ENCODE peak calls at places on chromosome 16, in six cellular contexts. Q is cardiac muscle cell, B is keratinocyte, C is right atrium auricular region, U is body of pancreas, V is BJ. K is an unnamed sample.
A peak's percentile ranks its signal among the peaks of the same experiment; 100 is the strongest.

GRCh38 chr16:751152-752007 is 9.2 kb upstream of the MSLN start:
- DNase-seq in Q (no peak), B (no peak), C (no peak), U (no peak), V (no peak), K (no peak)

GRCh38 chr16:69093974-69094373 is 11.5 kb upstream of the HAS3 start:
- DNase-seq in Q (no peak), B (no peak), C (no peak), U (no peak), V (no peak), K (no peak)

GRCh38 chr16:23952128-23953041 is 116.6 kb downstream of the PRKCB start:
- DNase-seq in Q (peak; percentile 4), B (no peak), C (no peak), U (no peak), V (peak; percentile 5), K (peak; percentile 33)

GRCh38 chr16:396605-397004 is 394 bp upstream of the NME4 start:
- DNase-seq in Q (peak; percentile 66), B (no peak), C (no peak), U (no peak), V (no peak), K (peak; percentile 50)

GRCh38 chr16:49620868-49621239 is 235.1 kb downstream of the ZNF423 start:
- DNase-seq in Q (peak; percentile 40), B (no peak), C (no peak), U (no peak), V (no peak), K (peak; percentile 28)

GRCh38 chr16:54673353-54673752 is 257.3 kb upstream of the IRX5 start:
- DNase-seq in Q (no peak), B (no peak), C (no peak), U (no peak), V (no peak), K (no peak)

GRCh38 chr16:66205287-66206167 is 161.0 kb upstream of the CDH5 start:
- DNase-seq in Q (peak; percentile 77), B (no peak), C (peak; percentile 11), U (no peak), V (no peak), K (no peak)

GRCh38 chr16:49055824-49056545 is 225.7 kb downstream of the CBLN1 start:
- DNase-seq in Q (no peak), B (no peak), C (no peak), U (no peak), V (no peak), K (no peak)

GRCh38 chr16:3596101-3596861 is 15.1 kb downstream of the SLX4 start:
- DNase-seq in Q (no peak), B (no peak), C (no peak), U (no peak), V (no peak), K (no peak)

GRCh38 chr16:3696425-3697218 is 20.7 kb downstream of the TRAP1 start:
- DNase-seq in Q (peak; percentile 89), B (peak; percentile 21), C (no peak), U (no peak), V (peak; percentile 86), K (peak; percentile 96)

GRCh38 chr16:10180771-10181163 is 1.5 kb downstream of the GRIN2A start:
- DNase-seq in Q (peak; percentile 4), B (no peak), C (no peak), U (peak; percentile 47), V (no peak), K (no peak)

GRCh38 chr16:49857423-49858181 is 1.7 kb upstream of the ZNF423 start:
- DNase-seq in Q (peak; percentile 75), B (no peak), C (no peak), U (peak; percentile 82), V (no peak), K (peak; percentile 71)

GRCh38 chr16:82010649-82011048 is 621 bp downstream of the SDR42E1 start:
- DNase-seq in Q (no peak), B (no peak), C (no peak), U (no peak), V (no peak), K (no peak)

GRCh38 chr16:89917773-89918452 is 749 bp upstream of the MC1R start:
- DNase-seq in Q (peak; percentile 93), B (no peak), C (peak; percentile 86), U (peak; percentile 38), V (no peak), K (peak; percentile 93)

GRCh38 chr16:23278031-23278430 is 24.1 kb upstream of the SCNN1B start:
- DNase-seq in Q (no peak), B (no peak), C (no peak), U (no peak), V (no peak), K (no peak)

GRCh38 chr16:50752481-50753235 is 10.8 kb downstream of the CYLD start:
- DNase-seq in Q (no peak), B (no peak), C (no peak), U (no peak), V (no peak), K (no peak)

GRCh38 chr16:81492307-81492706 is 47.7 kb downstream of the CMIP start:
- DNase-seq in Q (no peak), B (no peak), C (no peak), U (no peak), V (no peak), K (no peak)

GRCh38 chr16:1378087-1378803 is 26.5 kb downstream of the GNPTG start:
- DNase-seq in Q (no peak), B (no peak), C (no peak), U (no peak), V (no peak), K (no peak)

GRCh38 chr16:54336805-54337204 is 50.2 kb upstream of the IRX3 start:
- DNase-seq in Q (no peak), B (no peak), C (no peak), U (no peak), V (no peak), K (no peak)

GRCh38 chr16:71537643-71538042 is 11.4 kb downstream of the CHST4 start:
- DNase-seq in Q (peak; percentile 57), B (peak; percentile 25), C (no peak), U (peak; percentile 58), V (no peak), K (peak; percentile 77)

GRCh38 chr16:16042076-16042475 is 92.7 kb downstream of the ABCC1 start:
- DNase-seq in Q (peak; percentile 95), B (no peak), C (no peak), U (no peak), V (peak; percentile 46), K (peak; percentile 88)

GRCh38 chr16:67398546-67399217 is 5.4 kb upstream of the TPPP3 start:
- DNase-seq in Q (no peak), B (no peak), C (no peak), U (no peak), V (no peak), K (no peak)

DNA sequence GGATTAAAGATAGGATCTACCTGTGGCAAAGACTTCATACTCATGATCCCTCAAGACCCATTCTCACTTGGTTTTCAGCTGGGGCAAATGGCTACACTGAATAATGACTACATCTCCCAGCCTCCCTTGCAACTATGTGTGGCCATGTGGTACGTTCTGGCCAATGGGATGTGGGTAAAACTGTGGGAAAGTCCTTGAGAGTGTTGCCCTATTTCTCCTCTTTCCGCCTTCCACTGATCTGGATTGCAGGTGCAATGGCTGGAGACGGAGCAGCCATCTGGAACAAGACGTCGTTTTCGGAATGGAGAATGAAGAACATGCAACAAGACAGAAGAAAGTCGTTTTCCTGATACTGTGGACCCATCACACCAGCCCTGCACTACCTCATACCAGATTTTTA is 48.5 kb downstream of the HAPSTR1 start:
- DNase-seq in Q (peak; percentile 38), B (no peak), C (no peak), U (no peak), V (no peak), K (peak; percentile 56)
- H3K4me3 ChIP-seq in Q (no peak overlapping the region), B (no peak overlapping the region), C (no peak overlapping the region), U (no peak overlapping the region), V (no peak overlapping the region), K (no peak overlapping the region)

DNA sequence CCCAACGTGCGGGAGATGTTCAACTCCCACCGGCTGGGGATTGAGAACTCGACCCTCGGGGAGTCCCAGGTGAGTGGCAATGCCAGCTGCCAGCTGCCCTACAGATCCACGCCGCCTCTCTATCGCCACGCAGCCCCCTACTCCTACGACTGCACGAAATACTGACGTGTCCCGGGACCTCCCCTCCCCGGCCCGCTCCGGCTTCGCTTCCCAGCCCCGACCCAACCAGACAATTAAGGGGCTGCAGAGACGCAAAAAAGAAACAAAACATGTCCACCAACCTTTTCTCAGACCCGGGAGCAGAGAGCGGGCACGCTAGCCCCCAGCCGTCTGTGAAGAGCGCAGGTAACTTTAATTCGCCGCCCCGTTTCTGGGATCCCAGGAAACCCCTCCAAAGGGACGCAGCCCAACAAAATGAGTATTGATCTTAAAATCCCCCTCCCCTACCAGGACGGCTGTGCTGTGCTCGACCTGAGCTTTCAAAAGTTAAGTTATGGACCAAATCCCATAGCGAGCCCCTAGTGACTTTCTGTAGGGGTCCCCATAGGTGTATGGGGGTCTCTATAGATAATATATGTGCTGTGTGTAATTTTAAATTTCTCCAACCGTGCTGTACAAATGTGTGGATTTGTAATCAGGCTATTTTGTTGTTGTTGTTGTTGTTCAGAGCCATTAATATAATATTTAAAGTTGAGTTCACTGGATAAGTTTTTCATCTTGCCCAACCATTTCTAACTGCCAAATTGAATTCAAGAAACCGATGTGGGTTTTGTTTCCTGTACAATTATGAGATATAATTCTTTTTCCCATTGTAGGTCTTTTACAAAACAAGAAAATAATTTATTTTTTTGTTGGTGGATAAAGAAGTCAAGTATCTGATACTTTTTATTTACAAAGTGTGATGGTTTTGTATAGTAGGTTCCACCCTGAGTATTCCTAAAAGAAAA is 2.3 kb downstream of the FOXC2 start:
- DNase-seq in Q (no peak), B (no peak), C (no peak), U (no peak), V (no peak), K (peak; percentile 14)
- H3K4me3 ChIP-seq in Q (peak overlapping the region; percentile 76), B (no peak overlapping the region), C (peak overlapping the region; percentile 53), U (no peak overlapping the region), V (peak overlapping the region; percentile 83), K (peak overlapping the region; percentile 91)

GRCh38 chr16:84434800-84435199 is 66.5 kb downstream of the ATP2C2 start:
- DNase-seq in Q (no peak), B (no peak), C (no peak), U (no peak), V (no peak), K (no peak)

GRCh38 chr16:84425696-84426095 is 57.4 kb downstream of the ATP2C2 start:
- DNase-seq in Q (no peak), B (no peak), C (no peak), U (no peak), V (no peak), K (no peak)

GRCh38 chr16:84426804-84427203 is 58.5 kb downstream of the ATP2C2 start:
- DNase-seq in Q (no peak), B (no peak), C (no peak), U (no peak), V (no peak), K (no peak)

GRCh38 chr16:84427553-84427952 is 59.2 kb downstream of the ATP2C2 start:
- DNase-seq in Q (no peak), B (no peak), C (no peak), U (no peak), V (no peak), K (no peak)

DNA sequence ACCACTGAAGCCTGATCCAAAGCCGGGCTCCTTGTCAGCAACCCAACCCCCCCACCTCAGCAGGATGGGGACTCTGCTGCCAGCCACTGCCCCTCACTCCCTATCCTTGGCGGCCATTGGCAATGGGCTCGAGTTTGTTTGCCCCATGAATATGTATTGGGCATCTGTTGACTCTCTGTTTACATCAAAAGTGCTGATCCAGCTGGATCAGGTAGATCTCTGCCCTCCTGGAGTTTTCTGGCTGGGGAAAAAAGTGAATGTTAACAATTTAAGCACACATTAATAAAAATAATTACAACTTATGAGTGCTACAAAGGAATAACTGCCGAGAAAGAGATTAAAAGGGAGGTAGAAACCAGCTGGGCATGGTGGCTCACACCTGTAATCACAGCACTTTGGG is 62.5 kb downstream of the ATP2C2 start:
- DNase-seq in Q (no peak), B (no peak), C (no peak), U (no peak), V (no peak), K (no peak)
- H3K4me3 ChIP-seq in Q (no peak overlapping the region), B (no peak overlapping the region), C (no peak overlapping the region), U (no peak overlapping the region), V (no peak overlapping the region), K (no peak overlapping the region)

GRCh38 chr16:31148281-31148728 is 1.6 kb downstream of the PRSS36 start:
- DNase-seq in Q (no peak), B (no peak), C (no peak), U (peak; percentile 81), V (no peak), K (no peak)
- H3K4me3 ChIP-seq in Q (no peak overlapping the region), B (no peak overlapping the region), C (no peak overlapping the region), U (no peak overlapping the region), V (no peak overlapping the region), K (no peak overlapping the region)